ENCODE peak calls at places on chromosomes 16 and 17, in eight cellular contexts. One of them, this sample, is unnamed. For H3K4me1, the result is how much of the 10 kb centered on the place peaks cover.

GRCh38 chr16:74601131-74601871 is 5.6 kb downstream of the GLG1 start:
- DNase-seq in esophagus muscularis mucosa: no peak
- DNase-seq in sigmoid colon: no peak
- DNase-seq in A549: no peak
- DNase-seq in tibial nerve: no peak
- DNase-seq in ovary: no peak
- DNase-seq in GM12878: no peak
- DNase-seq in H1: no peak
- DNase-seq in this sample: peak

GRCh38 chr16:66976746-66977145 is 11.6 kb upstream of the CES4A start:
- DNase-seq in esophagus muscularis mucosa: no peak
- DNase-seq in GM12878: no peak
- DNase-seq in H1: no peak
- DNase-seq in ovary: no peak
- DNase-seq in tibial nerve: no peak
- DNase-seq in A549: no peak
- DNase-seq in sigmoid colon: no peak
- DNase-seq in this sample: peak

GRCh38 chr16:730666-731509 is 4.0 kb downstream of the HAGHL start:
- DNase-seq in sigmoid colon: no peak
- DNase-seq in esophagus muscularis mucosa: no peak
- DNase-seq in A549: no peak
- DNase-seq in GM12878: no peak
- DNase-seq in tibial nerve: no peak
- DNase-seq in ovary: no peak
- DNase-seq in H1: no peak
- DNase-seq in this sample: no peak

GRCh38 chr16:62041401-62041800 is 5.2 kb upstream of the CDH8 start:
- DNase-seq in esophagus muscularis mucosa: no peak
- DNase-seq in ovary: no peak
- DNase-seq in sigmoid colon: no peak
- DNase-seq in H1: no peak
- DNase-seq in A549: peak
- DNase-seq in tibial nerve: no peak
- DNase-seq in GM12878: no peak
- DNase-seq in this sample: no peak

GRCh38 chr17:33200587-33200986 is 92.5 kb downstream of the ASIC2 start:
- DNase-seq in GM12878: no peak
- DNase-seq in sigmoid colon: no peak
- DNase-seq in H1: no peak
- DNase-seq in ovary: no peak
- DNase-seq in A549: peak
- DNase-seq in esophagus muscularis mucosa: no peak
- DNase-seq in tibial nerve: no peak
- DNase-seq in this sample: no peak

GRCh38 chr16:1944612-1945199 is 1.7 kb upstream of the MSRB1 start:
- DNase-seq in sigmoid colon: peak
- DNase-seq in esophagus muscularis mucosa: no peak
- DNase-seq in H1: no peak
- DNase-seq in A549: no peak
- DNase-seq in ovary: no peak
- DNase-seq in tibial nerve: no peak
- DNase-seq in GM12878: no peak
- DNase-seq in this sample: no peak

GRCh38 chr16:12646490-12647274 is 157.0 kb downstream of the CPPED1 start:
- DNase-seq in sigmoid colon: no peak
- DNase-seq in esophagus muscularis mucosa: no peak
- DNase-seq in tibial nerve: peak
- DNase-seq in H1: no peak
- DNase-seq in GM12878: peak
- DNase-seq in ovary: no peak
- DNase-seq in A549: no peak
- DNase-seq in this sample: no peak

GRCh38 chr16:85759631-85760419 is 8.9 kb upstream of the C16orf74 start:
- DNase-seq in esophagus muscularis mucosa: no peak
- DNase-seq in tibial nerve: no peak
- DNase-seq in ovary: no peak
- DNase-seq in H1: no peak
- DNase-seq in A549: peak
- DNase-seq in GM12878: no peak
- DNase-seq in sigmoid colon: no peak
- DNase-seq in this sample: peak

GRCh38 chr16:22318690-22319358 is 21.6 kb downstream of the POLR3E start:
- DNase-seq in A549: peak
- DNase-seq in esophagus muscularis mucosa: no peak
- DNase-seq in ovary: no peak
- DNase-seq in H1: no peak
- DNase-seq in sigmoid colon: peak
- DNase-seq in tibial nerve: peak
- DNase-seq in GM12878: no peak
- DNase-seq in this sample: peak

GRCh38 chr16:17342031-17342430 is 128.7 kb downstream of the XYLT1 start:
- DNase-seq in ovary: no peak
- DNase-seq in H1: no peak
- DNase-seq in A549: no peak
- DNase-seq in sigmoid colon: no peak
- DNase-seq in esophagus muscularis mucosa: no peak
- DNase-seq in GM12878: no peak
- DNase-seq in tibial nerve: no peak
- DNase-seq in this sample: no peak

GRCh38 chr17:44911133-44912001 is 3.9 kb downstream of the GFAP start:
- DNase-seq in GM12878: no peak
- DNase-seq in H1: peak
- DNase-seq in A549: peak
- DNase-seq in esophagus muscularis mucosa: no peak
- DNase-seq in tibial nerve: peak
- DNase-seq in sigmoid colon: peak
- DNase-seq in ovary: peak
- DNase-seq in this sample: peak

GRCh38 chr16:82671743-82672142 is 45.0 kb downstream of the CDH13 start:
- DNase-seq in sigmoid colon: no peak
- DNase-seq in A549: no peak
- DNase-seq in tibial nerve: no peak
- DNase-seq in GM12878: no peak
- DNase-seq in ovary: no peak
- DNase-seq in H1: no peak
- DNase-seq in esophagus muscularis mucosa: no peak
- DNase-seq in this sample: peak

GRCh38 chr17:13306310-13306962 is 288.6 kb upstream of the ELAC2 start:
- DNase-seq in H1: peak
- DNase-seq in GM12878: no peak
- DNase-seq in sigmoid colon: no peak
- DNase-seq in A549: peak
- DNase-seq in tibial nerve: no peak
- DNase-seq in ovary: peak
- DNase-seq in esophagus muscularis mucosa: no peak
- DNase-seq in this sample: no peak

GRCh38 chr17:2510559-2510958 is 1.1 kb downstream of the METTL16 start:
- DNase-seq in sigmoid colon: no peak
- DNase-seq in H1: no peak
- DNase-seq in ovary: no peak
- DNase-seq in tibial nerve: no peak
- DNase-seq in esophagus muscularis mucosa: no peak
- DNase-seq in GM12878: no peak
- DNase-seq in A549: no peak
- DNase-seq in this sample: no peak

GRCh38 chr16:12589676-12590075 is 214.0 kb downstream of the CPPED1 start:
- DNase-seq in A549: no peak
- DNase-seq in tibial nerve: no peak
- DNase-seq in ovary: no peak
- DNase-seq in H1: no peak
- DNase-seq in sigmoid colon: no peak
- DNase-seq in esophagus muscularis mucosa: no peak
- DNase-seq in GM12878: no peak
- DNase-seq in this sample: no peak

GRCh38 chr17:7887038-7887481 is 1.5 kb upstream of the CHD3 start:
- DNase-seq in A549: no peak
- DNase-seq in tibial nerve: no peak
- DNase-seq in H1: no peak
- DNase-seq in esophagus muscularis mucosa: no peak
- DNase-seq in ovary: no peak
- DNase-seq in sigmoid colon: no peak
- DNase-seq in GM12878: no peak
- DNase-seq in this sample: no peak

GRCh38 chr17:7887482-7888183 is 956 bp upstream of the CHD3 start:
- DNase-seq in ovary: peak
- DNase-seq in A549: peak
- DNase-seq in tibial nerve: peak
- DNase-seq in H1: no peak
- DNase-seq in sigmoid colon: peak
- DNase-seq in esophagus muscularis mucosa: peak
- DNase-seq in GM12878: peak
- DNase-seq in this sample: peak

GRCh38 chr17:7888184-7888920 is at the start of gene CHD3:
- DNase-seq in sigmoid colon: no peak
- DNase-seq in H1: no peak
- DNase-seq in A549: no peak
- DNase-seq in esophagus muscularis mucosa: no peak
- DNase-seq in ovary: peak
- DNase-seq in tibial nerve: no peak
- DNase-seq in GM12878: no peak
- DNase-seq in this sample: peak

GRCh38 chr17:7886227-7887037 is 2.2 kb upstream of the CHD3 start:
- DNase-seq in H1: no peak
- DNase-seq in A549: peak
- DNase-seq in sigmoid colon: peak
- DNase-seq in ovary: peak
- DNase-seq in GM12878: no peak
- DNase-seq in tibial nerve: peak
- DNase-seq in esophagus muscularis mucosa: no peak
- DNase-seq in this sample: peak

GRCh38 chr17:7889166-7889584 is 586 bp downstream of the CHD3 start:
- DNase-seq in esophagus muscularis mucosa: peak
- DNase-seq in sigmoid colon: peak
- DNase-seq in H1: no peak
- DNase-seq in A549: peak
- DNase-seq in GM12878: no peak
- DNase-seq in ovary: peak
- DNase-seq in tibial nerve: peak
- DNase-seq in this sample: peak
- TF ChIP-seq CTCF in esophagus muscularis mucosa: peak
- TF ChIP-seq CTCF in sigmoid colon: peak
- TF ChIP-seq CTCF in H1: peak
- TF ChIP-seq CTCF in A549: no peak
- TF ChIP-seq CTCF in GM12878: no peak
- TF ChIP-seq CTCF in ovary: peak
- TF ChIP-seq CTCF in tibial nerve: no peak
- TF ChIP-seq CTCF in this sample: peak

GRCh38 chr16:70752381-70752780 is 48.6 kb downstream of the VAC14 start:
- DNase-seq in ovary: no peak
- DNase-seq in esophagus muscularis mucosa: no peak
- DNase-seq in GM12878: no peak
- DNase-seq in tibial nerve: no peak
- DNase-seq in H1: no peak
- DNase-seq in sigmoid colon: no peak
- DNase-seq in A549: no peak
- DNase-seq in this sample: no peak
- H3K4me1 ChIP-seq in ovary: under half
- H3K4me1 ChIP-seq in esophagus muscularis mucosa: half or more
- H3K4me1 ChIP-seq in GM12878: under half
- H3K4me1 ChIP-seq in tibial nerve: under half
- H3K4me1 ChIP-seq in H1: under half
- H3K4me1 ChIP-seq in sigmoid colon: under half
- H3K4me1 ChIP-seq in A549: half or more
- H3K4me1 ChIP-seq in this sample: half or more

GRCh38 chr17:57407287-57408063 is 151.2 kb downstream of the MSI2 start:
- DNase-seq in ovary: no peak
- DNase-seq in esophagus muscularis mucosa: no peak
- DNase-seq in tibial nerve: no peak
- DNase-seq in GM12878: no peak
- DNase-seq in H1: no peak
- DNase-seq in sigmoid colon: no peak
- DNase-seq in A549: no peak
- DNase-seq in this sample: peak

GRCh38 chr17:57406981-57407286 is 150.6 kb downstream of the MSI2 start:
- DNase-seq in tibial nerve: no peak
- DNase-seq in ovary: no peak
- DNase-seq in sigmoid colon: no peak
- DNase-seq in GM12878: no peak
- DNase-seq in esophagus muscularis mucosa: no peak
- DNase-seq in H1: no peak
- DNase-seq in A549: no peak
- DNase-seq in this sample: no peak

GRCh38 chr17:57405486-57406072 is 149.3 kb downstream of the MSI2 start:
- DNase-seq in ovary: no peak
- DNase-seq in sigmoid colon: no peak
- DNase-seq in H1: no peak
- DNase-seq in A549: no peak
- DNase-seq in tibial nerve: no peak
- DNase-seq in esophagus muscularis mucosa: no peak
- DNase-seq in GM12878: no peak
- DNase-seq in this sample: no peak

GRCh38 chr17:57404807-57405485 is 148.6 kb downstream of the MSI2 start:
- DNase-seq in sigmoid colon: no peak
- DNase-seq in ovary: no peak
- DNase-seq in A549: no peak
- DNase-seq in GM12878: no peak
- DNase-seq in esophagus muscularis mucosa: no peak
- DNase-seq in tibial nerve: no peak
- DNase-seq in H1: no peak
- DNase-seq in this sample: no peak

DNA sequence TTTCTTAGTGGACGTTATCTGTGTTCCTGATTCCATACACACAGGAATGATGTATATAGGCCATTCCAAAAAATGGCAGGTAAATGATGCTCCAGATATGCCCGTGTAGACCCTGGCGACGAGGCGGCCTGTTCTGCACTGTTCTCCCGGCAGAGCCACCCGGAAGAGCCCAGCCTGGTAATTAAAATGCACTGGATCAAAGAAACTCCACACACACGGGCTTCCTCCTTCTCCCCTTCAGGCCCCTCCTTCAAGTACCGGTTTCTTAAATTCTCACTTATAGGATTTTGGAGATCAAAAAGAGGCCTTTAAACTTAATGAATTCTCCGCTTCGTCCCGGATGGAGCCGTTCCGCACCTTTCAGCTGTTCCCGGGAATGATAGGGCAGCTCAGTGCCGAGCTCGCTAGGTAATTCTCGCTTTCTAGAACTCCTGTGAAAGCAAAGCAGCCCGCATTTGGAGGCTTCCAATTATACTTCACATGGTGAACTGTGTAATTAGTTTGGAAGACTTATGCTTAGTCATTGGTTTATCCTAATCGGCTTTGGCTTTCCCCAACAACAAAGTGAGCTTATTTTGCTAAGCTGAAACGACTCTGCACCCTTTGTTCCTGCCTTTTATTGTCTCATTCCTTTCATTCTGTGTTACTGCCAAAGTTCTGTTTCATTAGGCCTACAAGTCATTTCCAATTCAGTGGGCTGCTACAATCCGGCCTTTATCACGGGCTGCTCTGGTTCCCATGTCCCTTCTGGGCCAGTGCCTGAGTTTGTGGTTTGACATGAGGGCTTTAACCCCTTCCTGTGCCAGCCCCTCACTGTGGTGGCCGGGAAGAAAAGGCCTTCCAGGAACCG is 150.0 kb downstream of the MSI2 start:
- DNase-seq in H1: no peak
- DNase-seq in GM12878: no peak
- DNase-seq in A549: no peak
- DNase-seq in ovary: peak
- DNase-seq in tibial nerve: no peak
- DNase-seq in sigmoid colon: no peak
- DNase-seq in esophagus muscularis mucosa: no peak
- DNase-seq in this sample: no peak
- TF ChIP-seq EP300 in H1: no peak
- TF ChIP-seq EP300 in GM12878: no peak
- TF ChIP-seq EP300 in A549: no peak
- TF ChIP-seq EP300 in ovary: no peak
- TF ChIP-seq EP300 in tibial nerve: no peak
- TF ChIP-seq EP300 in sigmoid colon: no peak
- TF ChIP-seq EP300 in esophagus muscularis mucosa: no peak
- TF ChIP-seq EP300 in this sample: no peak

GRCh38 chr16:30082545-30083090 is 6.8 kb downstream of the PPP4C start:
- DNase-seq in A549: no peak
- DNase-seq in H1: no peak
- DNase-seq in tibial nerve: no peak
- DNase-seq in esophagus muscularis mucosa: no peak
- DNase-seq in ovary: no peak
- DNase-seq in GM12878: no peak
- DNase-seq in sigmoid colon: no peak
- DNase-seq in this sample: no peak
- TF ChIP-seq CTCF in A549: no peak
- TF ChIP-seq CTCF in H1: peak
- TF ChIP-seq CTCF in tibial nerve: no peak
- TF ChIP-seq CTCF in esophagus muscularis mucosa: no peak
- TF ChIP-seq CTCF in ovary: no peak
- TF ChIP-seq CTCF in GM12878: peak
- TF ChIP-seq CTCF in sigmoid colon: no peak
- TF ChIP-seq CTCF in this sample: no peak

This sample was measured in transverse colon.